ENCODE peak calls at places on chromosomes 5 and 9, in four cellular contexts. B is spleen, H is breast epithelium, A is prostate gland. T is an unnamed sample. For H3K4me1, the result is how much of the 10 kb centered on the place peaks cover.

GRCh38 chr5:147631428-147631985 is 121.6 kb upstream of the DPYSL3 start:
- DNase-seq in B (no peak), H (no peak), A (no peak), T (no peak)

GRCh38 chr5:134124289-134125194 is 10.1 kb downstream of the TCF7 start:
- DNase-seq in B (no peak), H (no peak), A (no peak), T (no peak)

GRCh38 chr9:4430492-4431261 is 59.6 kb upstream of the SLC1A1 start:
- DNase-seq in B (no peak), H (no peak), A (no peak), T (no peak)

GRCh38 chr5:34996236-34996635 is 51.5 kb downstream of the AGXT2 start:
- DNase-seq in B (no peak), H (no peak), A (no peak), T (no peak)

GRCh38 chr9:26685857-26686256 is 206.7 kb downstream of the CAAP1 start:
- DNase-seq in B (no peak), H (no peak), A (no peak), T (no peak)

GRCh38 chr5:74401566-74402320 is 238.8 kb downstream of the ENC1 start:
- DNase-seq in B (no peak), H (no peak), A (no peak), T (peak)

GRCh38 chr5:88944751-88945507 is 61.9 kb upstream of the MEF2C start:
- DNase-seq in B (no peak), H (no peak), A (no peak), T (no peak)

GRCh38 chr5:107257885-107258520 is 412.7 kb downstream of the EFNA5 start:
- DNase-seq in B (no peak), H (no peak), A (no peak), T (no peak)

GRCh38 chr9:126222835-126223431 is 103.7 kb upstream of the MVB12B start:
- DNase-seq in B (no peak), H (no peak), A (no peak), T (peak)

GRCh38 chr9:87950765-87951488 is 23.4 kb downstream of the CDK20 start:
- DNase-seq in B (no peak), H (no peak), A (no peak), T (no peak)

GRCh38 chr9:87678650-87679355 is 47.1 kb upstream of the CTSL start:
- DNase-seq in B (no peak), H (no peak), A (peak), T (peak)

GRCh38 chr9:116087751-116088194 is 65.8 kb upstream of the PAPPA start:
- DNase-seq in B (no peak), H (no peak), A (no peak), T (no peak)

GRCh38 chr5:156846914-156847313 is 3.2 kb upstream of the PPP1R2B start:
- DNase-seq in B (no peak), H (no peak), A (no peak), T (no peak)

GRCh38 chr9:15176821-15177220 is 130.2 kb downstream of the TTC39B start:
- DNase-seq in B (no peak), H (no peak), A (no peak), T (no peak)

GRCh38 chr5:78576376-78576775 is 72.2 kb downstream of the LHFPL2 start:
- DNase-seq in B (no peak), H (no peak), A (no peak), T (no peak)

GRCh38 chr9:81480828-81481604 is 208.3 kb downstream of the TLE1 start:
- DNase-seq in B (no peak), H (no peak), A (no peak), T (no peak)

GRCh38 chr5:112642885-112643284 is 94.8 kb upstream of the APC start:
- DNase-seq in B (no peak), H (no peak), A (no peak), T (no peak)

GRCh38 chr5:112641515-112642110 is 96.1 kb upstream of the APC start:
- DNase-seq in B (no peak), H (no peak), A (no peak), T (no peak)

GRCh38 chr5:112637343-112637742 is 100.3 kb upstream of the APC start:
- DNase-seq in B (no peak), H (no peak), A (no peak), T (no peak)

GRCh38 chr5:112643339-112643971 is 94.2 kb upstream of the APC start:
- DNase-seq in B (no peak), H (no peak), A (no peak), T (no peak)

DNA sequence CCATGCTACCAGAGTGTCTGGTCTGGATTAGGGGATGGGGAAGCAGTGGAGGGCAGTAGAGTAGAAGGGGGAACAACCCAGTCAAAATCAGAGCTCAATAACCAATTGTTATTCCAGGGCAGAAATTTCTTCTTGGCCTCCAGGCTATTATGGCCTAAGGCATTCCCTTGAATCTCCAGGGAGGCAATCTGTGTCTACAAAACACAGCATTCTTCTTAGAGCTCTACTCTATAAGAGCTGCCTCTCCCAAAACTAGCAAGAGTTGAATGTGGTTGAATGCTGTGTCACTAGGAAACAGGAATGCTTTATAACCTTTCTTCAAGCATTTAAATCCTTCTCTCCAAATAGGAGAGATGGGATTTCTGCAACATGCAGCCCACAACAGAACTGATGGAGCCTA is 97.2 kb upstream of the APC start:
- DNase-seq in B (no peak), H (no peak), A (no peak), T (no peak)
- TF ChIP-seq POLR2A in B (no peak), H (no peak), A (no peak), T (no peak)

DNA sequence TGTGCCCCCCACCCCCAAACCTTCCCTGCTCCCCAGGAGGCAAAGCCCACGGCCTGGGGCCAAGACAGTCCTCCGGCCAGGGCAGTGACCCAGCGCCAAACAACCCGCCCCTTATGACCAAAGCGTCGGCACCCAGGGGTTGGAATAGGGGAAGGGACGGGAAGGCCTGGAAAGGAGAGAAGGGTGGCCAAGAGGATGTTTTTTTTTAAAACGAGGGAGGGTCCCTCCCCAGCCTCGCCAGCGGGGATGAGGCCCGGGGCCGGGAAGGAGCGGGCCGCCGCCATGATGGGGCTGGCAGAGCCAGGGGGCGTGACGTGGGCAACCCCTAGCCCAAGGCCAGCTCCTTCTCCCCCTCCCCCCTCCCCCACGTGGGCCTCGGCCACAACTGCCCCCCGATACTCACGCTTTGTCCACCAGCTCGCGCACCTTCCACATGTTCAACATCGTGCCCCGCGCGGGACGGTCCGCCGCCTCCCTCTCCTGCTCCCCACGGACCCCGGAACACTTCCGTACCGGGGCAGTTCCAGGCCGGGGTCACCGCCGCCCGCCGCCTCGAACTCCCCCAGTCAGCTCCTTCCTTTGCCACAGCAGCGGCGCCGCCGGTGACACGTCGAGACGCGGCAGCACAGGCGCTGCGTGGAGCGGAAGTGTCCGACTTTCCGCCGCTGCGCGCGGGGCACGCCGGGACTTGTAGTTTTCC is at the start of gene CLINT1:
- DNase-seq in B (peak), H (peak), A (peak), T (peak)
- TF ChIP-seq POLR2AphosphoS5 in B (peak), H (peak), A (peak), T (peak)

GRCh38 chr9:131700765-131701433 is 39.0 kb downstream of the RAPGEF1 start:
- DNase-seq in B (no peak), H (no peak), A (no peak), T (no peak)
- H3K4me1 ChIP-seq in B (under half), H (under half), A (under half), T (half or more)

GRCh38 chr9:130051855-130052254 is 1.9 kb upstream of the GPR107 start:
- DNase-seq in B (no peak), H (no peak), A (peak), T (no peak)

GRCh38 chr9:130054820-130055219 is 1.1 kb downstream of the GPR107 start:
- DNase-seq in B (no peak), H (no peak), A (no peak), T (no peak)

GRCh38 chr9:130053109-130053503 is 600 bp upstream of the GPR107 start:
- DNase-seq in B (no peak), H (no peak), A (no peak), T (no peak)

GRCh38 chr9:130054428-130054786 is 701 bp downstream of the GPR107 start:
- DNase-seq in B (no peak), H (no peak), A (no peak), T (no peak)

GRCh38 chr9:130053504-130054427 is at the start of gene GPR107:
- DNase-seq in B (peak), H (peak), A (peak), T (peak)
- TF ChIP-seq POLR2A in B (peak), H (peak), A (peak), T (peak)

GRCh38 chr9:137232101-137232500 is 1.4 kb downstream of the SLC34A3 start:
- DNase-seq in B (no peak), H (no peak), A (no peak), T (no peak)

GRCh38 chr9:137234758-137235423 is 4.2 kb downstream of the SLC34A3 start:
- DNase-seq in B (no peak), H (no peak), A (no peak), T (no peak)

GRCh38 chr9:137234055-137234697 is 3.5 kb downstream of the SLC34A3 start:
- DNase-seq in B (no peak), H (no peak), A (no peak), T (no peak)

GRCh38 chr9:137232510-137232909 is 1.8 kb downstream of the SLC34A3 start:
- DNase-seq in B (no peak), H (no peak), A (no peak), T (no peak)

DNA sequence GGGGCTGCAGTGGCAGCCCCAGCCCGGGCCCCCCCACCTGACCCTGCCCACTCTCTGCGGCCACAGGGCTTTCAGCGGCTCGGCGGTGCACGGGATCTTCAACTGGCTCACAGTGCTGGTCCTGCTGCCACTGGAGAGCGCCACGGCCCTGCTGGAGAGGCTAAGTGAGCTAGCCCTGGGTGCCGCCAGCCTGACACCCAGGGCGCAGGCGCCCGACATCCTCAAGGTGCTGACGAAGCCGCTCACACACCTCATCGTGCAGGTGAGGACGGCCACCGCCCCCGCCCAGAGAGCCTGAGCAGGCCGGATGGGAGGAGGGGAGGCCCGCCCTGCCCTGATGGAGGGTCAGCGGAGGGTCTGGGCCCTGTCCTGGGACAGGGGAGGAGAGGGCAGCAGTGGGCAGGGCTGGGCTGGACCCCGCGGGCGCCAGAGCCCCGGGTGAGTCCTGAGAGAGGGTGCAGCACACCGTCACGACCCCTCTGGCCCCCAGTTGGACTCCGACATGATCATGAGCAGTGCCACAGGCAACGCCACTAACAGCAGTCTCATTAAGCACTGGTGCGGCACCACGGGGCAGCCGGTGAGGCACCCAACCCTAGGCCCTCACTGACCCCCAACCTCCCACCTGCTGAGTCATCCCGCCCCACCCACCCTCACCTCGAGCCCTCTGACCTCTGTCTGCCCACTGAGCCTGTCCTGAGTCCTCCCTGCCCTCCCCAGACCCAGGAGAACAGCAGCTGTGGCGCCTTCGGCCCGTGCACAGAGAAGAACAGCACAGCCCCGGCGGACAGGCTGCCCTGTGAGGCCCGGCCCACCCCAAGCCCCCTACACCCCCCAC is 2.7 kb downstream of the SLC34A3 start:
- DNase-seq in B (no peak), H (no peak), A (no peak), T (no peak)
- TF ChIP-seq POLR2AphosphoS5 in B (no peak), H (no peak), A (no peak), T (no peak)

GRCh38 chr9:127920794-127921193 is 4.0 kb upstream of the ST6GALNAC4 start:
- DNase-seq in B (no peak), H (no peak), A (no peak), T (no peak)

GRCh38 chr9:127919253-127919815 is 2.5 kb upstream of the ST6GALNAC4 start:
- DNase-seq in B (no peak), H (peak), A (peak), T (peak)

GRCh38 chr9:127917603-127918002 is 762 bp upstream of the ST6GALNAC4 start:
- DNase-seq in B (peak), H (no peak), A (no peak), T (no peak)

GRCh38 chr9:127916665-127917581 is at the start of gene ST6GALNAC4:
- DNase-seq in B (peak), H (peak), A (peak), T (peak)

DNA sequence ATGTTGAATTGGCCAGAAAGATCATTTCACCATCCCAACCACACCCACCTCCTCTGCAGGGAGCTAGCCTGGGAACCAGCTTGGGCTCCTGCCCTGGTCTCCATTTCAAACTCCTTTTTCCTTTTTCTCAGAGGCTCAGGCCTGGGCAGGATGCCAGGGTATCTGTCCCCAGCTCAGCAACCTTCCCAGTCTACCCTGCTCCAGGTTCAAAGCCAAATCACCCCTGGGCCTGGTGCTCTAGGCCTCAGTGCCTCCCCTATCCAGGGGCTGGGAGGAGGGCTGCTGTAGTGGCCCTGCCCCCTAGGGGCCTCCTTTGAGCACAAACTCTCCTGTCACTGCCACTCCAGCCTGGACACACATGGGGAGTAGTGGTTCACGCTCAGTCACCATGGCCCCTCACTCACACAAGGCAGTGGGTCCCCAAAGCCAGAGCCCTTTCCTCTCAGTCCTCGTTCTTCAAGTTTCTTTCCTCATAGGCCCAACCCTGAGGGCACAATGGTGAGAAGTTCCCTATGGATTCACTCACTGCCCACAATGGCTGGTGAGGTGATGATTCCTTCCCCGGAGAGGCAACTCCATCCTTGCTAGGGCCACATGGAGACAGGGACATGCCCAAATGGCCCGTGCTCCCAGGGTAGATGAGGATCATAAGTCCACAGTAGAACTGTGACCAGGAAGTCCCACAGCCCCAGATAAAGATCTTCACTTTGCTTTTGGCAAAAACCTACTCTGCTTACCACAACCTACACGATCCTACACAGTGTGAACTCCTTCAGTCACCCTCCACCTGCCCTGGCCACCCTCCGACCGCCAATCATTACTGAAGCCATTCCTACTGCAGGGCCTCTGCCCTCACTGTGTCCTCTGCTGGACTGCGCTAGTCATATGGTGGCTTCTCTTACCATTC is 1.6 kb upstream of the ST6GALNAC4 start:
- DNase-seq in B (no peak), H (no peak), A (no peak), T (no peak)
- H3K4me1 ChIP-seq in B (half or more), H (under half), A (under half), T (half or more)